ENCODE peak calls at places on chromosome 4, in five cellular contexts. One of them, this sample, is unnamed.

GRCh38 chr4:53748328-53748772 is 157.1 kb upstream of the LNX1 start:
- DNase-seq in A549: no peak
- DNase-seq in lower leg skin: peak
- DNase-seq in testis: no peak
- DNase-seq in spleen: peak
- DNase-seq in this sample: no peak

GRCh38 chr4:120557372-120557771 is 365.2 kb downstream of the PRDM5 start:
- DNase-seq in A549: no peak
- DNase-seq in testis: no peak
- DNase-seq in lower leg skin: no peak
- DNase-seq in spleen: no peak
- DNase-seq in this sample: no peak

GRCh38 chr4:118740869-118741268 is 55.7 kb downstream of the METTL14 start:
- DNase-seq in A549: peak
- DNase-seq in spleen: no peak
- DNase-seq in lower leg skin: no peak
- DNase-seq in testis: no peak
- DNase-seq in this sample: peak

GRCh38 chr4:93396274-93396673 is 432.3 kb upstream of the ATOH1 start:
- DNase-seq in lower leg skin: no peak
- DNase-seq in testis: no peak
- DNase-seq in A549: no peak
- DNase-seq in spleen: no peak
- DNase-seq in this sample: no peak

GRCh38 chr4:13236485-13236884 is 247.7 kb downstream of the RAB28 start:
- DNase-seq in testis: no peak
- DNase-seq in A549: no peak
- DNase-seq in lower leg skin: no peak
- DNase-seq in spleen: no peak
- DNase-seq in this sample: no peak

GRCh38 chr4:107261241-107261874 is 225.2 kb upstream of the DKK2 start:
- DNase-seq in lower leg skin: no peak
- DNase-seq in spleen: no peak
- DNase-seq in testis: no peak
- DNase-seq in A549: no peak
- DNase-seq in this sample: no peak

GRCh38 chr4:15913631-15913970 is 24.9 kb downstream of the FGFBP1 start:
- DNase-seq in A549: peak
- DNase-seq in testis: no peak
- DNase-seq in spleen: no peak
- DNase-seq in lower leg skin: no peak
- DNase-seq in this sample: no peak

GRCh38 chr4:15882675-15883086 is 55.9 kb downstream of the FGFBP1 start:
- DNase-seq in A549: peak
- DNase-seq in lower leg skin: no peak
- DNase-seq in testis: peak
- DNase-seq in spleen: no peak
- DNase-seq in this sample: peak

GRCh38 chr4:157977086-157977485 is 195.7 kb downstream of the GASK1B start:
- DNase-seq in lower leg skin: no peak
- DNase-seq in A549: no peak
- DNase-seq in spleen: no peak
- DNase-seq in testis: no peak
- DNase-seq in this sample: no peak

GRCh38 chr4:154985673-154986072 is 204.6 kb downstream of the RBM46 start:
- DNase-seq in spleen: no peak
- DNase-seq in A549: no peak
- DNase-seq in testis: no peak
- DNase-seq in lower leg skin: no peak
- DNase-seq in this sample: no peak

GRCh38 chr4:173878701-173879100 is 348.7 kb upstream of the HAND2 start:
- DNase-seq in lower leg skin: no peak
- DNase-seq in testis: no peak
- DNase-seq in spleen: no peak
- DNase-seq in A549: no peak
- DNase-seq in this sample: peak

GRCh38 chr4:152100378-152101201 is 339.8 kb upstream of the GATB start:
- DNase-seq in spleen: peak
- DNase-seq in testis: no peak
- DNase-seq in lower leg skin: peak
- DNase-seq in A549: no peak
- DNase-seq in this sample: no peak

GRCh38 chr4:77065382-77065781 is 10.4 kb downstream of the CCNI start:
- DNase-seq in spleen: no peak
- DNase-seq in lower leg skin: no peak
- DNase-seq in testis: no peak
- DNase-seq in A549: no peak
- DNase-seq in this sample: no peak

GRCh38 chr4:53592128-53592527 is 842 bp upstream of the LNX1 start:
- DNase-seq in spleen: no peak
- DNase-seq in testis: no peak
- DNase-seq in A549: no peak
- DNase-seq in lower leg skin: no peak
- DNase-seq in this sample: no peak

GRCh38 chr4:7766661-7767345 is 172.9 kb downstream of the AFAP1 start:
- DNase-seq in A549: no peak
- DNase-seq in lower leg skin: no peak
- DNase-seq in spleen: peak
- DNase-seq in testis: no peak
- DNase-seq in this sample: no peak

GRCh38 chr4:107931775-107932321 is 499 bp downstream of the CYP2U1 start:
- DNase-seq in spleen: peak
- DNase-seq in lower leg skin: peak
- DNase-seq in testis: peak
- DNase-seq in A549: no peak
- DNase-seq in this sample: no peak

GRCh38 chr4:37977471-37978452 is 17.6 kb downstream of the PTTG2 start:
- DNase-seq in testis: peak
- DNase-seq in lower leg skin: peak
- DNase-seq in spleen: peak
- DNase-seq in A549: peak
- DNase-seq in this sample: peak

GRCh38 chr4:52035190-52035589 is 2.9 kb downstream of the SGCB start:
- DNase-seq in testis: no peak
- DNase-seq in A549: no peak
- DNase-seq in spleen: no peak
- DNase-seq in lower leg skin: no peak
- DNase-seq in this sample: no peak

GRCh38 chr4:52036875-52037274 is 1.2 kb downstream of the SGCB start:
- DNase-seq in testis: no peak
- DNase-seq in spleen: no peak
- DNase-seq in A549: no peak
- DNase-seq in lower leg skin: no peak
- DNase-seq in this sample: no peak

GRCh38 chr4:52037730-52038108 is 380 bp downstream of the SGCB start:
- DNase-seq in spleen: no peak
- DNase-seq in A549: peak
- DNase-seq in lower leg skin: no peak
- DNase-seq in testis: peak
- DNase-seq in this sample: no peak

GRCh38 chr4:52038109-52038912 is at the start of gene SGCB:
- DNase-seq in spleen: peak
- DNase-seq in lower leg skin: peak
- DNase-seq in A549: peak
- DNase-seq in testis: peak
- DNase-seq in this sample: peak
- TF ChIP-seq POLR2A in spleen: no peak
- TF ChIP-seq POLR2A in lower leg skin: no peak
- TF ChIP-seq POLR2A in A549: peak
- TF ChIP-seq POLR2A in testis: no peak
- TF ChIP-seq POLR2A in this sample: no peak

GRCh38 chr4:1723131-1723801 is 1.9 kb downstream of the TACC3 start:
- DNase-seq in spleen: peak
- DNase-seq in lower leg skin: no peak
- DNase-seq in A549: no peak
- DNase-seq in testis: no peak
- DNase-seq in this sample: no peak

GRCh38 chr4:1722551-1723071 is 1.3 kb downstream of the TACC3 start:
- DNase-seq in lower leg skin: no peak
- DNase-seq in A549: no peak
- DNase-seq in testis: no peak
- DNase-seq in spleen: peak
- DNase-seq in this sample: no peak

GRCh38 chr4:1721666-1722550 is 587 bp downstream of the TACC3 start:
- DNase-seq in spleen: peak
- DNase-seq in testis: no peak
- DNase-seq in lower leg skin: no peak
- DNase-seq in A549: no peak
- DNase-seq in this sample: peak

GRCh38 chr4:1720163-1720983 is 750 bp downstream of the TMEM129 start:
- DNase-seq in testis: peak
- DNase-seq in A549: no peak
- DNase-seq in spleen: peak
- DNase-seq in lower leg skin: no peak
- DNase-seq in this sample: peak

DNA sequence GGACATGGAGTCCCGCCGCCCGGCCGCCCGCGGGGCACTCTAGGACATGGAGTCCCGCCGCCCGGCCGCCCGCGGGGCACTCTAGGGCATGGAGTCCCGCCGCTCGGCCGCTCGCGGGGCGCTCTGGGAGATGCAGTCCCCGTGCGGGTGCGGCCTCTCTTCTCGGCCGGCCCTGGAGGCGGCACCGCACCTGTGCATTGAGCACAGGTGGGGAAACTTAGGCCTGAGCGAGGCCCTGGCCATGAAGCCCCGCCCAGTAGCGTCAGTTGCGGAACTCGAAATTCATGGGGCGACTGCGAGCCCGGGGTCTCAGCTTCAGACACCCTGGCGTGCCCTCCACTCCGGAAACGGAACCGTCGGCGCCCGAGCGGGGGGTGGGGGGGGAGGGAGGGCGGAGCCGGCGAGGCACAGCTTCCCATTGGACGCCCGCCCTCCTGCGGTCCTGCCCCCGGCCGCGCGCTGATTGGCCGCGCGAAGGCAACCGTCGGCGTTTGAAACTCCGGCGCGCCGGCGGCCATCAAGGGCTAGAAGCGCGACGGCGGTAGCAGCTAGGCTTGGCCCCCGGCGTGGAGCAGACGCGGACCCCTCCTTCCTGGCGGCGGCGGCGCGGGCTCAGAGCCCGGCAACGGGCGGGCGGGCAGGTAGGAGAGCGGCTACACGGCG is at the start of the genes TACC3 and TMEM129:
- DNase-seq in lower leg skin: peak
- DNase-seq in A549: peak
- DNase-seq in spleen: peak
- DNase-seq in testis: peak
- DNase-seq in this sample: peak
- TF ChIP-seq POLR2A in lower leg skin: no peak
- TF ChIP-seq POLR2A in A549: peak
- TF ChIP-seq POLR2A in spleen: no peak
- TF ChIP-seq POLR2A in testis: no peak
- TF ChIP-seq POLR2A in this sample: peak

GRCh38 chr4:88320780-88321373 is 36.5 kb upstream of the PPM1K start:
- DNase-seq in lower leg skin: no peak
- DNase-seq in A549: no peak
- DNase-seq in testis: peak
- DNase-seq in spleen: peak
- DNase-seq in this sample: peak
- TF ChIP-seq POLR2A in lower leg skin: no peak
- TF ChIP-seq POLR2A in A549: no peak
- TF ChIP-seq POLR2A in testis: no peak
- TF ChIP-seq POLR2A in spleen: no peak
- TF ChIP-seq POLR2A in this sample: no peak

GRCh38 chr4:125314676-125315570 is at the start of gene FAT4:
- DNase-seq in A549: peak
- DNase-seq in spleen: peak
- DNase-seq in lower leg skin: peak
- DNase-seq in testis: peak
- DNase-seq in this sample: peak
- TF ChIP-seq POLR2A in A549: peak
- TF ChIP-seq POLR2A in spleen: peak
- TF ChIP-seq POLR2A in lower leg skin: no peak
- TF ChIP-seq POLR2A in testis: no peak
- TF ChIP-seq POLR2A in this sample: no peak

GRCh38 chr4:6360385-6360784 is 90.7 kb downstream of the WFS1 start:
- DNase-seq in testis: no peak
- DNase-seq in lower leg skin: no peak
- DNase-seq in A549: no peak
- DNase-seq in spleen: no peak
- DNase-seq in this sample: no peak
- TF ChIP-seq POLR2A in testis: no peak
- TF ChIP-seq POLR2A in lower leg skin: no peak
- TF ChIP-seq POLR2A in A549: no peak
- TF ChIP-seq POLR2A in spleen: no peak
- TF ChIP-seq POLR2A in this sample: no peak